ENCODE peak calls at places on chromosomes 13 and 19, in ten cellular contexts. J, N, P, W, T, Q, O, B, S and E are unnamed samples.

GRCh38 chr13:46698910-46699460 is 98.0 kb downstream of the ESD start:
- DNase-seq in J (no peak), N (no peak), P (no peak), W (no peak), T (no peak), Q (no peak), O (peak; percentile 10), B (no peak), S (peak; percentile 48), E (no peak)

GRCh38 chr19:31448221-31448657 is 99.0 kb upstream of the TSHZ3 start:
- DNase-seq in J (peak; percentile 69), N (no peak), P (no peak), W (peak; percentile 82), T (peak; percentile 53), Q (peak; percentile 29), O (peak; percentile 60), B (peak; percentile 90), S (peak; percentile 83), E (peak; percentile 100)

GRCh38 chr19:34504809-34505291 is 23.3 kb downstream of the WTIP start:
- DNase-seq in J (no peak), N (no peak), P (no peak), W (no peak), T (no peak), Q (no peak), O (no peak), B (no peak), S (no peak), E (no peak)

GRCh38 chr19:38650911-38651584 is 3.6 kb downstream of the ACTN4 start:
- DNase-seq in J (peak; percentile 53), N (no peak), P (no peak), W (no peak), T (no peak), Q (no peak), O (peak; percentile 6), B (peak; percentile 94), S (no peak), E (no peak)

GRCh38 chr13:82370306-82370705 is 1512.0 kb downstream of the SLITRK1 start:
- DNase-seq in J (no peak), N (no peak), P (no peak), W (no peak), T (no peak), Q (no peak), O (no peak), B (no peak), S (no peak), E (peak; percentile 61)

GRCh38 chr13:21075303-21076264 is 14.2 kb upstream of the LATS2 start:
- DNase-seq in J (no peak), N (peak; percentile 29), P (no peak), W (peak; percentile 53), T (peak; percentile 66), Q (no peak), O (peak; percentile 59), B (peak; percentile 48), S (no peak), E (no peak)

GRCh38 chr13:34128661-34129060 is 310.7 kb downstream of the RFC3 start:
- DNase-seq in J (no peak), N (no peak), P (no peak), W (no peak), T (no peak), Q (no peak), O (no peak), B (no peak), S (no peak), E (no peak)

GRCh38 chr19:33098023-33098652 is 17.2 kb downstream of the GPATCH1 start:
- DNase-seq in J (peak; percentile 62), N (no peak), P (no peak), W (no peak), T (no peak), Q (peak; percentile 39), O (peak; percentile 52), B (no peak), S (no peak), E (no peak)

GRCh38 chr19:35346193-35347052 is 1.3 kb upstream of the FFAR1 start:
- DNase-seq in J (peak; percentile 81), N (peak; percentile 74), P (no peak), W (no peak), T (peak; percentile 55), Q (peak; percentile 63), O (no peak), B (no peak), S (no peak), E (no peak)

GRCh38 chr19:30267332-30267731 is 104.9 kb upstream of the ZNF536 start:
- DNase-seq in J (no peak), N (no peak), P (no peak), W (no peak), T (no peak), Q (no peak), O (no peak), B (no peak), S (no peak), E (no peak)

GRCh38 chr13:93577105-93577504 is 350.5 kb downstream of the GPC6 start:
- DNase-seq in J (no peak), N (no peak), P (no peak), W (no peak), T (no peak), Q (no peak), O (no peak), B (no peak), S (no peak), E (no peak)

GRCh38 chr19:4759388-4760284 is 31.9 kb upstream of the FEM1A start:
- DNase-seq in J (peak; percentile 94), N (peak; percentile 48), P (peak; percentile 91), W (peak; percentile 89), T (peak; percentile 96), Q (peak; percentile 93), O (peak; percentile 96), B (peak; percentile 92), S (peak; percentile 97), E (peak; percentile 93)

GRCh38 chr13:103004790-103005307 is 61.4 kb downstream of the SLC10A2 start:
- DNase-seq in J (no peak), N (no peak), P (no peak), W (no peak), T (no peak), Q (no peak), O (no peak), B (no peak), S (no peak), E (no peak)

GRCh38 chr19:47778089-47778953 is at the start of gene SELENOW:
- DNase-seq in J (peak; percentile 90), N (peak; percentile 80), P (peak; percentile 51), W (peak; percentile 82), T (peak; percentile 83), Q (peak; percentile 88), O (peak; percentile 85), B (peak; percentile 75), S (peak; percentile 83), E (peak; percentile 75)
- H3K4me1 ChIP-seq in J (peaks cover 32% of the 10 kb centered on the region), N (peaks cover 22% of the 10 kb centered on the region), P (peaks cover 7% of the 10 kb centered on the region), W (peaks cover 60% of the 10 kb centered on the region), T (peaks cover 46% of the 10 kb centered on the region), Q (peaks cover 58% of the 10 kb centered on the region), O (peaks cover 7% of the 10 kb centered on the region), B (no peaks in the 10 kb centered on the region), S (no peaks in the 10 kb centered on the region), E (peaks cover 15% of the 10 kb centered on the region)

DNA sequence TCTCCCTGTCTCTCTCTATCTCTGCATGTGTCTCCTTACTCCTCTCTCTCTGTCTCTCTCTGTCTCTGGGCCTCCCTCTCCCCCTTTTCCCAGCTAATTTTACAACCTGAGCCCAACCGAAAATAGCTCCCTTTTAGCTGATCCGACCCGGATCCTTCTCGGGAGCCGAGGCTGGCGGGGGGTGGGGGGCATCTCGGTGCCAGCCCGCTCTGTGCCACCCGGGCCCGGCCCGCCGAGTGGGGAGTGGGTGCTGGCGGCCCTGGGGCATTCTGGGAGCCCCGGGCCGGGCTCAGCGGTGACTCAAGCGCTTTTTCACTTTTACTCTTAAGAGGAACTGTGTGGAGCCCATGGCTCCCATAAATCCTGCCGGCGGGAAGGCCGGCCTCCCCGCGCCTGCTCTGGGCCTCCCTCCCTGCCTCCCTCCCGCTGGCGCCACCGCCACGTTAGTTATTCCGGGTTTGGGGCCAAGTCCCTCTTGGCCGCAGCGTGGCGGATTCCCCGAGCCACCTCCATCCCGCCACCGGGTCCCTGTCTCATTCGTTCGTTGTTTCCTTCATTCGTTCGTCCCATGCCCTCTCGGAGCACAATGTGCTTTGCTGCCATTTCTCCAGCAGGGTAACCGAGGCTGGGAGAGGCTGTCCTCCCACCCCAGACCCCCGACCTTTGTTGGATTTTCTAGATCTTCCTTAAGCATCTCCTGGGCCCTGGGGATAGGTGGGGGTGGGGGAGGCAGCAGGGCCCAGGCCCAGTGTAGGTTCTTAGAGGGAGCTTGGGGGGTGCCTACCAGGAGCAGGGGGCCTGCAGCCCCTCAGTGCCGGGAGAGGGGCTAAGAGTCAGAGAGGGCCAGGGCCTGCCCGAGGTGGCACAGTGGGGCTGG is 3.2 kb downstream of the NFIC start:
- DNase-seq in J (peak; percentile 61), N (no peak), P (no peak), W (peak; percentile 71), T (peak; percentile 74), Q (peak; percentile 63), O (peak; percentile 76), B (peak; percentile 89), S (no peak), E (no peak)
- H3K4me1 ChIP-seq in J (peaks cover 5% of the 10 kb centered on the region), N (peaks cover 23% of the 10 kb centered on the region), P (peaks cover 22% of the 10 kb centered on the region), W (peaks cover 86% of the 10 kb centered on the region), T (peaks cover 65% of the 10 kb centered on the region), Q (peaks cover 60% of the 10 kb centered on the region), O (peaks cover 43% of the 10 kb centered on the region), B (peaks cover 25% of the 10 kb centered on the region), S (peaks cover 8% of the 10 kb centered on the region), E (peaks cover 14% of the 10 kb centered on the region)

DNA sequence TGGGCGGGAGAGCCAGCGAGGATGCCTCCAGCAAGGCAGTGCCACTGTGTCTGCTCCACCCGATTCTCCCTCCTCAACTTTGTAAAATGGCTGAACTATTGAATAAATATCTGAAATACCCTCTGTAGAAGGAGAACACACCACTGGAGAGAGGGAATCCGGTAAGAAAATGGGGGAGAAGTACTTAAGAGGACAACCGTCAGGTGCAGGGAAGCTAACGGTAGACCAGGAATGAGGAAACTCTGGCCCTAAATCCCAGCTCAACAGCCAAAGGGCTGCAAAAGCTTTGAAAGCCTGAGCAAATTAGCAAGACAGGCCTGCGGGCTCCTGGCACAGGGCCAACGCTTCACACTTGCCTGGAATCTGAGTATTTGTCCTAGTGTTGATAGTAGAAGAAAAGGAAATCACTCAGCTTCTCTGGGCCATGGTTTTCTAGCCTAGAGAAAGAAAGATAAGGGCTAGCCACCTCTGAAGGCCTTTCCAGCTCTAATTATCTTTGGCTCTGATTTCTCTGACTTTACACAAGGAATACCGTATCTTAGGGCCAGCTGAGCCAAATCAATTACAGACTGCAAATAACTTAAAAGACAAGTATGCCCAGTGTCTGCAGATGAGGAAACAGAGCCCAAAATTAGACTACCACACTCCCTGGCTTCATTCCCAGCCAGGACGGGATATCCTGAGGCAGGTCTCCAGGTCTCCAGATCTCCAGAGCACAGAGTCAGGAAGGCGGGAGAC is 69.7 kb downstream of the STK24 start:
- DNase-seq in J (peak; percentile 68), N (no peak), P (peak; percentile 85), W (peak; percentile 72), T (peak; percentile 73), Q (peak; percentile 62), O (peak; percentile 71), B (peak; percentile 50), S (peak; percentile 75), E (peak; percentile 76)
- H3K4me1 ChIP-seq in J (peaks cover 67% of the 10 kb centered on the region), N (peaks cover 42% of the 10 kb centered on the region), P (peaks cover 17% of the 10 kb centered on the region), W (peaks cover 89% of the 10 kb centered on the region), T (peaks cover 83% of the 10 kb centered on the region), Q (peaks cover 93% of the 10 kb centered on the region), O (peaks cover 40% of the 10 kb centered on the region), B (peaks cover 61% of the 10 kb centered on the region), S (peaks cover 37% of the 10 kb centered on the region), E (peaks cover 68% of the 10 kb centered on the region)

GRCh38 chr19:46471116-46471733 is at the start of gene PNMA8A:
- DNase-seq in J (no peak), N (no peak), P (peak; percentile 70), W (peak; percentile 74), T (peak; percentile 62), Q (peak; percentile 24), O (peak; percentile 84), B (peak; percentile 84), S (peak; percentile 88), E (peak; percentile 84)
- H3K4me1 ChIP-seq in J (no peaks in the 10 kb centered on the region), N (no peaks in the 10 kb centered on the region), P (peaks cover 7% of the 10 kb centered on the region), W (peaks cover 14% of the 10 kb centered on the region), T (peaks cover 14% of the 10 kb centered on the region), Q (peaks cover 9% of the 10 kb centered on the region), O (peaks cover 12% of the 10 kb centered on the region), B (peaks cover 23% of the 10 kb centered on the region), S (no peaks in the 10 kb centered on the region), E (peaks cover 6% of the 10 kb centered on the region)